ENCODE peak calls at places on chromosomes 12 and 14, in six cellular contexts. R is GM23338, F is heart left ventricle, D is fibroblast of lung, U is thoracic aorta, C is adrenal gland. J is an unnamed sample. For H3K27me3, the result is how much of the 10 kb centered on the place peaks cover.

GRCh38 chr14:68798621-68799020 is 5.8 kb upstream of the ZFP36L1 start:
- DNase-seq in R (no peak), F (no peak), D (no peak), U (no peak), C (no peak), J (no peak)

GRCh38 chr12:99087278-99087677 is 442.2 kb downstream of the APAF1 start:
- DNase-seq in R (peak), F (no peak), D (no peak), U (no peak), C (no peak), J (no peak)

GRCh38 chr12:123807002-123807401 is 44.9 kb downstream of the DNAH10 start:
- DNase-seq in R (no peak), F (no peak), D (no peak), U (no peak), C (no peak), J (no peak)

GRCh38 chr14:96754845-96755184 is 42.4 kb upstream of the VRK1 start:
- DNase-seq in R (peak), F (no peak), D (no peak), U (no peak), C (no peak), J (no peak)

GRCh38 chr12:14514154-14514842 is 53.4 kb downstream of the PLBD1 start:
- DNase-seq in R (peak), F (no peak), D (peak), U (no peak), C (no peak), J (peak)

GRCh38 chr12:116265361-116266128 is 11.9 kb downstream of the MED13L start:
- DNase-seq in R (no peak), F (no peak), D (no peak), U (no peak), C (no peak), J (no peak)

GRCh38 chr12:109102491-109102890 is 5.1 kb downstream of the UNG start:
- DNase-seq in R (no peak), F (no peak), D (no peak), U (no peak), C (no peak), J (no peak)

GRCh38 chr14:32896979-32897723 is 41.5 kb upstream of the NPAS3 start:
- DNase-seq in R (no peak), F (no peak), D (peak), U (no peak), C (no peak), J (no peak)

GRCh38 chr12:14952295-14952995 is 9.0 kb downstream of the ARHGDIB start:
- DNase-seq in R (no peak), F (peak), D (peak), U (no peak), C (no peak), J (peak)

GRCh38 chr12:46663297-46663696 is 162.5 kb downstream of the SLC38A4 start:
- DNase-seq in R (no peak), F (no peak), D (no peak), U (no peak), C (no peak), J (no peak)

GRCh38 chr12:70252832-70253231 is 9.6 kb downstream of the CNOT2 start:
- DNase-seq in R (no peak), F (no peak), D (no peak), U (no peak), C (no peak), J (no peak)

GRCh38 chr12:111028830-111029229 is 108.5 kb upstream of the MYL2 start:
- DNase-seq in R (peak), F (no peak), D (no peak), U (no peak), C (no peak), J (no peak)

GRCh38 chr12:132152411-132152821 is 8.2 kb downstream of the NOC4L start:
- DNase-seq in R (no peak), F (no peak), D (no peak), U (no peak), C (no peak), J (no peak)

GRCh38 chr14:92511472-92512247 is 1.9 kb upstream of the RIN3 start:
- DNase-seq in R (no peak), F (peak), D (peak), U (no peak), C (no peak), J (peak)

GRCh38 chr14:53882684-53883083 is 73.9 kb downstream of the BMP4 start:
- DNase-seq in R (no peak), F (no peak), D (no peak), U (no peak), C (no peak), J (no peak)

GRCh38 chr14:62076825-62077660 is 314.8 kb downstream of the SNAPC1 start:
- DNase-seq in R (no peak), F (no peak), D (no peak), U (no peak), C (no peak), J (no peak)

GRCh38 chr12:47717046-47717442 is 8.2 kb downstream of the ENDOU start:
- DNase-seq in R (no peak), F (peak), D (no peak), U (no peak), C (no peak), J (no peak)

GRCh38 chr12:58920102-58920955 is at the start of gene LRIG3:
- DNase-seq in R (peak), F (peak), D (peak), U (peak), C (peak), J (peak)

GRCh38 chr12:54725233-54725843 is 77.2 kb upstream of the DCD start:
- DNase-seq in R (peak), F (no peak), D (no peak), U (no peak), C (no peak), J (no peak)

GRCh38 chr12:52209321-52209720 is 17.5 kb upstream of the KRT80 start:
- DNase-seq in R (no peak), F (no peak), D (no peak), U (no peak), C (no peak), J (no peak)

GRCh38 chr12:125134576-125134975 is 69.3 kb downstream of the AACS start:
- DNase-seq in R (no peak), F (no peak), D (no peak), U (no peak), C (no peak), J (no peak)

GRCh38 chr14:71321556-71322315 is 414.5 kb downstream of the PCNX1 start:
- DNase-seq in R (peak), F (no peak), D (peak), U (no peak), C (no peak), J (peak)

GRCh38 chr14:104378636-104379225 is 200.8 kb upstream of the C14orf180 start:
- DNase-seq in R (no peak), F (no peak), D (no peak), U (no peak), C (no peak), J (no peak)

GRCh38 chr14:98198385-98198784 is 1073.6 kb downstream of the BCL11B start:
- DNase-seq in R (no peak), F (no peak), D (peak), U (no peak), C (no peak), J (no peak)

GRCh38 chr14:103086771-103087342 is 2.8 kb downstream of the LBHD2 start:
- DNase-seq in R (no peak), F (no peak), D (no peak), U (no peak), C (no peak), J (no peak)

GRCh38 chr12:55073043-55074022 is 52.9 kb upstream of the OR9K2 start:
- DNase-seq in R (peak), F (peak), D (peak), U (peak), C (peak), J (peak)

GRCh38 chr12:108653082-108653516 is 19.4 kb upstream of the SELPLG start:
- DNase-seq in R (no peak), F (no peak), D (no peak), U (no peak), C (no peak), J (no peak)

GRCh38 chr12:108811411-108812185 is 45.8 kb downstream of the SSH1 start:
- DNase-seq in R (no peak), F (no peak), D (peak), U (no peak), C (no peak), J (no peak)

GRCh38 chr12:115354007-115354452 is 670.1 kb upstream of the TBX3 start:
- DNase-seq in R (no peak), F (peak), D (peak), U (peak), C (peak), J (peak)

GRCh38 chr14:103141117-103141796 is 18.0 kb downstream of the TNFAIP2 start:
- DNase-seq in R (peak), F (no peak), D (peak), U (no peak), C (peak), J (no peak)

DNA sequence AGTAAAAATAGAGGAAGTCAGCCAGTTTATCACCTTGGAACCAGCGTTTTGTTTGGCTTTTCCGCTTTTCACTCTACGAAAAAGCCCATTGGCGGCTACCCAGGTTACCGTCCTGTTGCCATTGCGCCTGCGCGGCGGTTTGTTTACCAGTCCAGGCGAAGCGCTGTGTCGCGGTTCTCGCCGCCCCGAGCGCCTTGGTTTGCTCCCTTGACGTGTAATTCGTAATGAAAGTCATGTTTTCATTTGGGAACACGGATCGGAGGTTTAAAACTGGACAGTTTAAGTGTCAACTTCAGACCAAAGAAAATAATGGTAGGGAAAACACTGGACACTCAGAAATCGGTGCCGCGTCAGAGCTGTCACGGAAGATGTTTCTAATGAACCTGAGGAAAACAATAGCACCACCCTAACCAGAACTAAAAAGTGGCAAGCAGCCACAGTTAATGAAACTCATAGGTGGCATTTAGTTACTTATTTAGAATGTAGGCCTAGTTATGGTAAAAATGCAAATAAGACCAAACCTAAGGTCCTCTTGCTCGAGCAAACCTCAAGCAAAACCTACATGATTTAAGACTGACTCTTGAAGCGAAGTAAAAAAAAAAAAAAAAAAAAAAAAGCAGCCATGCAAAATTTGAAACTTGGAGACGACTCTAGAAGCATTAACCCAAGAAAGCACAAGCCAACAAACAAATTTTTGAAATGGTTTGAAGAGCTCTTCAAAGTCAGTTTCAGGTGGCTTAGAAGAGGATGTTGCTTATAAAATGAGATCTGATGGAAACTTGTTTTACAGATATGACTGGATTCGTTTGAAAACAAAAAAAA is 790 bp upstream of the GPR19 start:
- DNase-seq in R (peak), F (peak), D (peak), U (peak), C (peak), J (no peak)
- TF ChIP-seq CTCF in R (no peak), F (no peak), D (no peak), U (no peak), C (no peak), J (no peak)

DNA sequence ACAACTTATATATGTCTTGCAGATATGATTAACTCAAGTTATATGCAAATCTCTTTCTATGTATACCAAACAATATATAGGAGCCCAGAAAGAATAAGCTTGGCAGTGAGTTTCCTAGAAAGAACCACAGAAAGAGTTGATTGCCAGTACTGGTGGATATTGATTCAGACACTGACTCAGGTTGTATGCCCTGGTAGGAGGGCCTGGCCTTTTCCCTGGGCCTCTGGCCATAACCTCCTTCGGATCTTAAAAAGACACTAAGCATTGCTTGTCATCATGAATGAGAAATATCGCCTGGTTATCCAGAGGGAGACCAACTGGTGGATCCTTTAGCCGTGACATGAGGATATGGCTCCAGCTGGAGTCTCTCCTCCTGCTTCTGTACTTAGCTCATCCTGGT is 231.5 kb downstream of the MSRB3 start:
- DNase-seq in R (no peak), F (no peak), D (no peak), U (no peak), C (no peak), J (no peak)
- H3K4me3 ChIP-seq in R (peak), F (no peak), D (no peak), U (no peak), C (no peak), J (no peak)

GRCh38 chr12:64998327-64999156 is 122.6 kb downstream of the WIF1 start:
- DNase-seq in R (no peak), F (no peak), D (no peak), U (no peak), C (no peak), J (peak)

GRCh38 chr12:64995831-64996230 is 125.3 kb downstream of the WIF1 start:
- DNase-seq in R (no peak), F (no peak), D (peak), U (no peak), C (no peak), J (no peak)

GRCh38 chr12:64997858-64998257 is 123.2 kb downstream of the WIF1 start:
- DNase-seq in R (no peak), F (no peak), D (no peak), U (no peak), C (no peak), J (no peak)

GRCh38 chr12:65004270-65004669 is 116.8 kb downstream of the WIF1 start:
- DNase-seq in R (no peak), F (no peak), D (no peak), U (no peak), C (no peak), J (no peak)

GRCh38 chr12:64999157-64999425 is 122.0 kb downstream of the WIF1 start:
- DNase-seq in R (no peak), F (no peak), D (no peak), U (no peak), C (no peak), J (no peak)
- H3K27me3 ChIP-seq in R (under half), F (under half), D (under half), U (under half), C (under half), J (under half)

GRCh38 chr14:21070610-21071224 is 613 bp downstream of the ARHGEF40 start:
- DNase-seq in R (peak), F (peak), D (peak), U (no peak), C (peak), J (no peak)

GRCh38 chr14:21069388-21070082 is 569 bp upstream of the ARHGEF40 start:
- DNase-seq in R (peak), F (peak), D (peak), U (no peak), C (peak), J (no peak)

GRCh38 chr14:21066882-21067502 is 3.1 kb upstream of the ARHGEF40 start:
- DNase-seq in R (peak), F (no peak), D (no peak), U (no peak), C (no peak), J (no peak)

GRCh38 chr14:21070083-21070609 is at the start of gene ARHGEF40:
- DNase-seq in R (peak), F (peak), D (peak), U (no peak), C (peak), J (no peak)

GRCh38 chr14:21068521-21069387 is 1.4 kb upstream of the ARHGEF40 start:
- DNase-seq in R (peak), F (peak), D (peak), U (peak), C (peak), J (no peak)
- TF ChIP-seq CTCF in R (peak), F (peak), D (peak), U (peak), C (peak), J (peak)

GRCh38 chr12:94867066-94867855 is 136.2 kb downstream of the NDUFA12 start:
- DNase-seq in R (no peak), F (no peak), D (peak), U (no peak), C (no peak), J (peak)

DNA sequence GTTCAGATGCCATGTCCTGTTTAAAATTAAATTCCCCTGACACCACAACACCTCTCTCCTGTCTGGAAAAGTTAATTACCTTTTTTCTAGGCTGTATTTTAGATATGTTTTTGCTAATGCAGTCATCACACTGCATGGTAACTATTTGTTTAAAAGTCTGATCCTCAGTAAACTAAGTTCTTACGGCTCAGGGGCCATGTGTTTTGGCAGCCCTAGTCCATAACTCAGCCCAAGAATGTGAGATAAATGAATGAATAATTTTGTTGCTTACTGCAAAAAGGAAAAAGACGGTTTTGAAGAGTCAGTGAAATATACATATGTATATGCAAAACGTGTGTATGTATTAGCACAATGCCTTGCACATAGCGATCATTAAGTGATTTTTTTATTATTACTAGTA is 140.2 kb downstream of the NDUFA12 start:
- DNase-seq in R (no peak), F (no peak), D (no peak), U (no peak), C (no peak), J (no peak)
- H3K4me3 ChIP-seq in R (no peak), F (no peak), D (no peak), U (no peak), C (no peak), J (no peak)

DNA sequence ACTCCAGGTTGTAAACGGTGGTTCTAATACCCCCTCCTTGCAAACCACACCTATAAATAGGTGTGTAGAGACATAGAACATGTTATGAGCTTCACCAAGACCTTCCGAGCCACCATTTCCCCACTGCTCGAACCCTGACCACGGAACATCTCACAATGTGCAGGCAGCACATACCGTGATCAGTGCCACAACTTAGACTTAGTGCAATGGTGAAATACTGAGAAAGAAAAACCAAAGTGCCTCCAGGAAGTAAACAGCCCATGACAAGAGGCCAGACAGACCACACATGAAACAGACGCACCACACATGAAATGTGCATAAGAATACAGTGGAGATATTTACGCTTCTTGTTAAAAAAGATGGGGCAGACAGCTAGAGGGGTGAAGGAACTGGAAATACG is 166.9 kb upstream of the CCND2 start:
- DNase-seq in R (no peak), F (no peak), D (no peak), U (no peak), C (no peak), J (no peak)
- H3K27me3 ChIP-seq in R (under half), F (under half), D (under half), U (under half), C (under half), J (under half)